ENCODE peak calls at places on chromosomes 2 and 18, in five cellular contexts. One of them, this sample, is unnamed. For H3K36me3, the result is how much of the 10 kb centered on the place peaks cover.

GRCh38 chr18:37019157-37019571 is 190.2 kb downstream of the KIAA1328 start:
- DNase-seq in gastrocnemius medialis: no peak
- DNase-seq in stomach: no peak
- DNase-seq in MM.1S: no peak
- DNase-seq in PC-9: peak
- DNase-seq in this sample: no peak

GRCh38 chr18:63949068-63949737 is at the start of gene HMSD:
- DNase-seq in gastrocnemius medialis: no peak
- DNase-seq in stomach: peak
- DNase-seq in MM.1S: peak
- DNase-seq in PC-9: peak
- DNase-seq in this sample: no peak

GRCh38 chr2:40033781-40034180 is 254.7 kb upstream of the THUMPD2 start:
- DNase-seq in gastrocnemius medialis: no peak
- DNase-seq in stomach: no peak
- DNase-seq in MM.1S: no peak
- DNase-seq in PC-9: no peak
- DNase-seq in this sample: no peak

GRCh38 chr2:205590759-205591158 is 91.5 kb upstream of the NRP2 start:
- DNase-seq in gastrocnemius medialis: no peak
- DNase-seq in stomach: no peak
- DNase-seq in MM.1S: no peak
- DNase-seq in PC-9: no peak
- DNase-seq in this sample: no peak

GRCh38 chr2:241703128-241703604 is 1.3 kb downstream of the ING5 start:
- DNase-seq in gastrocnemius medialis: no peak
- DNase-seq in stomach: peak
- DNase-seq in MM.1S: no peak
- DNase-seq in PC-9: no peak
- DNase-seq in this sample: no peak

GRCh38 chr2:237326250-237327171 is 87.5 kb downstream of the COL6A3 start:
- DNase-seq in gastrocnemius medialis: no peak
- DNase-seq in stomach: no peak
- DNase-seq in MM.1S: no peak
- DNase-seq in PC-9: no peak
- DNase-seq in this sample: no peak

GRCh38 chr2:136770384-136770783 is 5.0 kb downstream of the THSD7B start:
- DNase-seq in gastrocnemius medialis: no peak
- DNase-seq in stomach: no peak
- DNase-seq in MM.1S: no peak
- DNase-seq in PC-9: no peak
- DNase-seq in this sample: no peak

GRCh38 chr2:77521482-77521881 is 694 bp downstream of the LRRTM4 start:
- DNase-seq in gastrocnemius medialis: no peak
- DNase-seq in stomach: no peak
- DNase-seq in MM.1S: no peak
- DNase-seq in PC-9: no peak
- DNase-seq in this sample: no peak

GRCh38 chr2:25976884-25977741 is 5.2 kb downstream of the KIF3C start:
- DNase-seq in gastrocnemius medialis: no peak
- DNase-seq in stomach: no peak
- DNase-seq in MM.1S: no peak
- DNase-seq in PC-9: peak
- DNase-seq in this sample: no peak

GRCh38 chr2:231720292-231720691 is 12.0 kb downstream of the PTMA start:
- DNase-seq in gastrocnemius medialis: no peak
- DNase-seq in stomach: no peak
- DNase-seq in MM.1S: no peak
- DNase-seq in PC-9: no peak
- DNase-seq in this sample: no peak

GRCh38 chr2:171595896-171596295 is 73.6 kb downstream of the CYBRD1 start:
- DNase-seq in gastrocnemius medialis: no peak
- DNase-seq in stomach: no peak
- DNase-seq in MM.1S: no peak
- DNase-seq in PC-9: no peak
- DNase-seq in this sample: no peak

GRCh38 chr2:34949316-34949715 is 1350.2 kb upstream of the FAM98A start:
- DNase-seq in gastrocnemius medialis: no peak
- DNase-seq in stomach: no peak
- DNase-seq in MM.1S: no peak
- DNase-seq in PC-9: no peak
- DNase-seq in this sample: no peak

GRCh38 chr2:235856820-235857185 is 311.4 kb downstream of the GBX2 start:
- DNase-seq in gastrocnemius medialis: no peak
- DNase-seq in stomach: no peak
- DNase-seq in MM.1S: no peak
- DNase-seq in PC-9: no peak
- DNase-seq in this sample: no peak

GRCh38 chr18:9029131-9029530 is 73.4 kb upstream of the NDUFV2 start:
- DNase-seq in gastrocnemius medialis: no peak
- DNase-seq in stomach: no peak
- DNase-seq in MM.1S: no peak
- DNase-seq in PC-9: no peak
- DNase-seq in this sample: no peak

GRCh38 chr2:102387763-102388546 is 32.4 kb downstream of the IL18R1 start:
- DNase-seq in gastrocnemius medialis: no peak
- DNase-seq in stomach: no peak
- DNase-seq in MM.1S: no peak
- DNase-seq in PC-9: no peak
- DNase-seq in this sample: no peak

GRCh38 chr2:237488295-237488694 is 1.2 kb downstream of the MLPH start:
- DNase-seq in gastrocnemius medialis: no peak
- DNase-seq in stomach: peak
- DNase-seq in MM.1S: no peak
- DNase-seq in PC-9: no peak
- DNase-seq in this sample: no peak

GRCh38 chr2:68835636-68836035 is 35.6 kb downstream of the BMP10 start:
- DNase-seq in gastrocnemius medialis: no peak
- DNase-seq in stomach: no peak
- DNase-seq in MM.1S: no peak
- DNase-seq in PC-9: no peak
- DNase-seq in this sample: no peak
- H3K36me3 ChIP-seq in gastrocnemius medialis: under half
- H3K36me3 ChIP-seq in stomach: under half
- H3K36me3 ChIP-seq in MM.1S: under half
- H3K36me3 ChIP-seq in PC-9: under half
- H3K36me3 ChIP-seq in this sample: under half

GRCh38 chr2:173159794-173160463 is 84.3 kb downstream of the MAP3K20 start:
- DNase-seq in gastrocnemius medialis: peak
- DNase-seq in stomach: peak
- DNase-seq in MM.1S: no peak
- DNase-seq in PC-9: peak
- DNase-seq in this sample: no peak
- H3K4me3 ChIP-seq in gastrocnemius medialis: no peak
- H3K4me3 ChIP-seq in stomach: no peak
- H3K4me3 ChIP-seq in MM.1S: no peak
- H3K4me3 ChIP-seq in PC-9: no peak
- H3K4me3 ChIP-seq in this sample: no peak

DNA sequence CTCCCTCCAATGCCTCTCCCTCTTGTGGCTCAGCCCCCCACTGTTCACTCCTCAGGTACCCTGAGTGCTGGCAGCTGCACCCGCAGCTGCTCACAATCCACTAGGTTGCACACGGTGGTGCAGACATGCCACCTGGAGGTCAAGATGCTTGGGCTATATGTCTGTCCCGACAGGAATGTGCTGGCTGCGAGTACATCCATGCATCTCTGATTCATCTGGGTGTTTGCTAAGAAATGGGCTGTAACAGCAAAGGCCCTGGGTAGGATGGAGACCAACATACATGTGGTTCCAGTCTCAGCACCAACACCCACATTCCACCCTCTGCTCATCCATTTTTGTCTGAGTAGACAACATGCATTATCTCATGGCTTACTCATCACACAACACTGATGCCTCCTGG is 31.3 kb downstream of the ANKMY1 start:
- DNase-seq in gastrocnemius medialis: no peak
- DNase-seq in stomach: no peak
- DNase-seq in MM.1S: no peak
- DNase-seq in PC-9: no peak
- DNase-seq in this sample: no peak
- H3K36me3 ChIP-seq in gastrocnemius medialis: under half
- H3K36me3 ChIP-seq in stomach: under half
- H3K36me3 ChIP-seq in MM.1S: under half
- H3K36me3 ChIP-seq in PC-9: under half
- H3K36me3 ChIP-seq in this sample: half or more

GRCh38 chr2:113700186-113700841 is 56.1 kb downstream of the SLC35F5 start:
- DNase-seq in gastrocnemius medialis: no peak
- DNase-seq in stomach: no peak
- DNase-seq in MM.1S: peak
- DNase-seq in PC-9: no peak
- DNase-seq in this sample: no peak
- H3K4me3 ChIP-seq in gastrocnemius medialis: no peak
- H3K4me3 ChIP-seq in stomach: no peak
- H3K4me3 ChIP-seq in MM.1S: peak
- H3K4me3 ChIP-seq in PC-9: no peak
- H3K4me3 ChIP-seq in this sample: no peak

GRCh38 chr2:110659248-110659647 is 18.6 kb downstream of the BUB1 start:
- DNase-seq in gastrocnemius medialis: no peak
- DNase-seq in stomach: no peak
- DNase-seq in MM.1S: no peak
- DNase-seq in PC-9: no peak
- DNase-seq in this sample: no peak
- H3K36me3 ChIP-seq in gastrocnemius medialis: under half
- H3K36me3 ChIP-seq in stomach: under half
- H3K36me3 ChIP-seq in MM.1S: under half
- H3K36me3 ChIP-seq in PC-9: half or more
- H3K36me3 ChIP-seq in this sample: half or more

GRCh38 chr2:129091620-129092019 is 773.0 kb upstream of the HS6ST1 start:
- DNase-seq in gastrocnemius medialis: no peak
- DNase-seq in stomach: no peak
- DNase-seq in MM.1S: no peak
- DNase-seq in PC-9: no peak
- DNase-seq in this sample: no peak

GRCh38 chr2:129085386-129085785 is 766.7 kb upstream of the HS6ST1 start:
- DNase-seq in gastrocnemius medialis: no peak
- DNase-seq in stomach: no peak
- DNase-seq in MM.1S: no peak
- DNase-seq in PC-9: no peak
- DNase-seq in this sample: no peak

GRCh38 chr2:129092871-129093385 is 774.3 kb upstream of the HS6ST1 start:
- DNase-seq in gastrocnemius medialis: no peak
- DNase-seq in stomach: no peak
- DNase-seq in MM.1S: no peak
- DNase-seq in PC-9: no peak
- DNase-seq in this sample: no peak

GRCh38 chr2:129087133-129087813 is 768.6 kb upstream of the HS6ST1 start:
- DNase-seq in gastrocnemius medialis: peak
- DNase-seq in stomach: no peak
- DNase-seq in MM.1S: no peak
- DNase-seq in PC-9: no peak
- DNase-seq in this sample: no peak
- H3K4me3 ChIP-seq in gastrocnemius medialis: no peak
- H3K4me3 ChIP-seq in stomach: no peak
- H3K4me3 ChIP-seq in MM.1S: no peak
- H3K4me3 ChIP-seq in PC-9: no peak
- H3K4me3 ChIP-seq in this sample: no peak

GRCh38 chr2:199810422-199811250 is 40.4 kb downstream of the FTCDNL1 start:
- DNase-seq in gastrocnemius medialis: no peak
- DNase-seq in stomach: no peak
- DNase-seq in MM.1S: no peak
- DNase-seq in PC-9: no peak
- DNase-seq in this sample: no peak

GRCh38 chr2:199807966-199808365 is 43.0 kb downstream of the FTCDNL1 start:
- DNase-seq in gastrocnemius medialis: no peak
- DNase-seq in stomach: no peak
- DNase-seq in MM.1S: no peak
- DNase-seq in PC-9: no peak
- DNase-seq in this sample: no peak

GRCh38 chr2:199814084-199814844 is 36.7 kb downstream of the FTCDNL1 start:
- DNase-seq in gastrocnemius medialis: no peak
- DNase-seq in stomach: no peak
- DNase-seq in MM.1S: no peak
- DNase-seq in PC-9: no peak
- DNase-seq in this sample: no peak

GRCh38 chr2:199814845-199815211 is 36.2 kb downstream of the FTCDNL1 start:
- DNase-seq in gastrocnemius medialis: no peak
- DNase-seq in stomach: no peak
- DNase-seq in MM.1S: no peak
- DNase-seq in PC-9: no peak
- DNase-seq in this sample: no peak

DNA sequence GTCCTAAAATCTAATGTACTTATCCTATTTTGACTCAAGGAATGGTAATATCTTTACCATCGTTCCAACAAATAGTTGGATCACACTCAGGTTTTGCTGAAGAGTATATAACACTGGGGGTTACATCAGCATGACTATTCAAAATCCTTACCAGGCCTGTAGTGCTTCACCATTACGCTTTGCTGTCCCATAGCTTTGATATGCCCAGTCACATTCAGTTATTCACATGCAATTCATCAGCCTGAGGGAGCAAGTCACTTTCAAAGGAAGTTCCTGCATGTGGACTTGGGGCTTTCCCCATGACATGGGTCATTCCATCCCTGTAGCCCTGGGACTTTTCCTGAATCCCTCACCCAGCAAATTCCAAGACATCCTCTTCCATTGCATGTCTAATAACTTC is 39.6 kb downstream of the FTCDNL1 start:
- DNase-seq in gastrocnemius medialis: no peak
- DNase-seq in stomach: no peak
- DNase-seq in MM.1S: no peak
- DNase-seq in PC-9: no peak
- DNase-seq in this sample: no peak
- H3K36me3 ChIP-seq in gastrocnemius medialis: under half
- H3K36me3 ChIP-seq in stomach: under half
- H3K36me3 ChIP-seq in MM.1S: under half
- H3K36me3 ChIP-seq in PC-9: under half
- H3K36me3 ChIP-seq in this sample: under half

This sample was measured in DND-41.